ENCODE peak calls at places on chromosomes 5 and 9, in ten cellular contexts. J is tibial artery; I is left cardiac atrium; S is HS-27A; C is A549; A is activated CD4-positive, alpha-beta memory T cell treated with anti-CD3 and anti-CD28 coated beads, Interleukin-2, amount 10 ng/mL, durations not matched to agents 7 days and 5 days; K is RPMI7951; M is nucleus accumbens; H is GDM1; B is neural progenitor cell. X is an unnamed sample.

GRCh38 chr9:127779136-127779981 is 893 bp upstream of the SH2D3C start:
- DNase-seq in J (no peak), I (no peak), S (no peak), C (no peak), A (peak), K (no peak), M (no peak), H (peak), B (no peak), X (peak)

GRCh38 chr5:79983618-79984017 is 7.4 kb downstream of the MTX3 start:
- DNase-seq in J (no peak), I (no peak), S (no peak), C (no peak), A (no peak), K (no peak), M (no peak), H (peak), B (no peak), X (no peak)

GRCh38 chr9:22452415-22453010 is 5.9 kb downstream of the DMRTA1 start:
- DNase-seq in J (no peak), I (peak), S (no peak), C (peak), A (peak), K (peak), M (no peak), H (no peak), B (peak), X (no peak)

GRCh38 chr9:4328723-4329122 is 28.9 kb upstream of the GLIS3 start:
- DNase-seq in J (no peak), I (no peak), S (no peak), C (no peak), A (no peak), K (no peak), M (no peak), H (no peak), B (no peak), X (no peak)

GRCh38 chr9:32218100-32218767 is 166.2 kb upstream of the ACO1 start:
- DNase-seq in J (no peak), I (no peak), S (no peak), C (no peak), A (no peak), K (no peak), M (no peak), H (no peak), B (no peak), X (no peak)

GRCh38 chr5:76818844-76819831 is at the start of gene F2RL1:
- DNase-seq in J (peak), I (peak), S (no peak), C (peak), A (peak), K (peak), M (peak), H (no peak), B (peak), X (no peak)

GRCh38 chr9:36833954-36834353 is 200.1 kb downstream of the PAX5 start:
- DNase-seq in J (peak), I (peak), S (no peak), C (no peak), A (no peak), K (no peak), M (no peak), H (no peak), B (peak), X (no peak)

GRCh38 chr9:136321561-136321960 is 5.8 kb upstream of the GPSM1 start:
- DNase-seq in J (no peak), I (no peak), S (no peak), C (no peak), A (no peak), K (no peak), M (no peak), H (no peak), B (no peak), X (no peak)

GRCh38 chr5:19865336-19866087 is 122.5 kb downstream of the CDH18 start:
- DNase-seq in J (no peak), I (no peak), S (no peak), C (no peak), A (no peak), K (no peak), M (no peak), H (no peak), B (peak), X (no peak)

GRCh38 chr5:132475531-132475930 is 15.0 kb downstream of the IRF1 start:
- DNase-seq in J (peak), I (peak), S (no peak), C (no peak), A (no peak), K (peak), M (no peak), H (no peak), B (no peak), X (no peak)

GRCh38 chr5:36073595-36074216 is 7.0 kb upstream of the UGT3A2 start:
- DNase-seq in J (no peak), I (no peak), S (no peak), C (no peak), A (no peak), K (peak), M (no peak), H (peak), B (peak), X (no peak)

GRCh38 chr9:91503650-91504007 is 80.0 kb upstream of the NFIL3 start:
- DNase-seq in J (no peak), I (no peak), S (no peak), C (no peak), A (no peak), K (no peak), M (no peak), H (peak), B (no peak), X (no peak)

GRCh38 chr9:121670447-121670846 is 19.0 kb downstream of the DAB2IP start:
- DNase-seq in J (peak), I (peak), S (no peak), C (no peak), A (no peak), K (peak), M (no peak), H (no peak), B (no peak), X (peak)

GRCh38 chr5:51187953-51188591 is 195.2 kb upstream of the ISL1 start:
- DNase-seq in J (no peak), I (no peak), S (no peak), C (no peak), A (no peak), K (no peak), M (no peak), H (no peak), B (peak), X (no peak)

GRCh38 chr5:55823151-55823796 is 27.9 kb upstream of the IL31RA start:
- DNase-seq in J (no peak), I (no peak), S (no peak), C (no peak), A (no peak), K (no peak), M (no peak), H (no peak), B (no peak), X (no peak)

GRCh38 chr9:81789751-81790150 is 100.4 kb upstream of the TLE1 start:
- DNase-seq in J (no peak), I (no peak), S (no peak), C (no peak), A (no peak), K (no peak), M (no peak), H (no peak), B (no peak), X (no peak)

GRCh38 chr9:109274768-109275596 is 45.9 kb downstream of the EPB41L4B start:
- DNase-seq in J (no peak), I (peak), S (no peak), C (no peak), A (no peak), K (no peak), M (no peak), H (no peak), B (no peak), X (no peak)

GRCh38 chr9:79940919-79941318 is 369.2 kb downstream of the TLE4 start:
- DNase-seq in J (no peak), I (no peak), S (no peak), C (no peak), A (no peak), K (no peak), M (no peak), H (no peak), B (no peak), X (no peak)

GRCh38 chr5:57302164-57302563 is 128.3 kb downstream of the GPBP1 start:
- DNase-seq in J (no peak), I (no peak), S (peak), C (no peak), A (no peak), K (peak), M (no peak), H (no peak), B (no peak), X (no peak)

GRCh38 chr9:97689401-97689800 is 7.7 kb downstream of the XPA start:
- DNase-seq in J (no peak), I (no peak), S (no peak), C (no peak), A (no peak), K (no peak), M (no peak), H (no peak), B (no peak), X (no peak)

GRCh38 chr5:179619776-179620175 is 3.7 kb downstream of the HNRNPH1 start:
- DNase-seq in J (no peak), I (no peak), S (no peak), C (no peak), A (no peak), K (no peak), M (no peak), H (no peak), B (no peak), X (no peak)

GRCh38 chr9:121735065-121735791 is 83.8 kb downstream of the DAB2IP start:
- DNase-seq in J (no peak), I (no peak), S (no peak), C (peak), A (no peak), K (no peak), M (no peak), H (no peak), B (peak), X (peak)

GRCh38 chr9:20405086-20405485 is 217.2 kb downstream of the MLLT3 start:
- DNase-seq in J (no peak), I (no peak), S (no peak), C (no peak), A (no peak), K (no peak), M (no peak), H (no peak), B (no peak), X (no peak)

GRCh38 chr9:36995927-36996471 is 38.1 kb downstream of the PAX5 start:
- DNase-seq in J (no peak), I (peak), S (no peak), C (peak), A (peak), K (peak), M (no peak), H (peak), B (peak), X (peak)

GRCh38 chr5:9932770-9933169 is 302.6 kb upstream of the TAS2R1 start:
- DNase-seq in J (no peak), I (no peak), S (peak), C (no peak), A (no peak), K (peak), M (no peak), H (no peak), B (no peak), X (peak)

GRCh38 chr9:35696520-35697215 is 6.9 kb upstream of the TPM2 start:
- DNase-seq in J (peak), I (no peak), S (no peak), C (peak), A (peak), K (peak), M (no peak), H (peak), B (peak), X (no peak)

GRCh38 chr5:1899201-1899600 is 16.5 kb upstream of the IRX4 start:
- DNase-seq in J (no peak), I (no peak), S (no peak), C (no peak), A (no peak), K (no peak), M (no peak), H (no peak), B (no peak), X (no peak)

GRCh38 chr5:34484591-34485228 is 171.4 kb upstream of the RAI14 start:
- DNase-seq in J (no peak), I (no peak), S (no peak), C (no peak), A (no peak), K (no peak), M (no peak), H (no peak), B (no peak), X (no peak)

GRCh38 chr5:173434270-173434669 is 106.1 kb upstream of the STC2 start:
- DNase-seq in J (no peak), I (no peak), S (no peak), C (no peak), A (no peak), K (no peak), M (no peak), H (no peak), B (no peak), X (no peak)

GRCh38 chr9:17600962-17601593 is 22.2 kb downstream of the SH3GL2 start:
- DNase-seq in J (no peak), I (no peak), S (no peak), C (no peak), A (no peak), K (peak), M (no peak), H (no peak), B (no peak), X (no peak)

GRCh38 chr5:144205141-144205551 is 34.5 kb downstream of the KCTD16 start:
- DNase-seq in J (peak), I (peak), S (no peak), C (no peak), A (no peak), K (peak), M (no peak), H (no peak), B (peak), X (no peak)

GRCh38 chr5:136209346-136209910 is 16.5 kb upstream of the SMIM32 start:
- DNase-seq in J (no peak), I (no peak), S (no peak), C (no peak), A (no peak), K (peak), M (no peak), H (no peak), B (no peak), X (no peak)

GRCh38 chr5:54234304-54234938 is 76.0 kb downstream of the ARL15 start:
- DNase-seq in J (no peak), I (no peak), S (no peak), C (peak), A (no peak), K (peak), M (no peak), H (peak), B (peak), X (peak)

GRCh38 chr9:14097215-14097614 is 216.7 kb downstream of the NFIB start:
- DNase-seq in J (no peak), I (no peak), S (no peak), C (no peak), A (no peak), K (peak), M (no peak), H (no peak), B (no peak), X (no peak)

GRCh38 chr5:83025690-83026472 is 51.3 kb downstream of the TMEM167A start:
- DNase-seq in J (no peak), I (no peak), S (no peak), C (no peak), A (no peak), K (no peak), M (no peak), H (no peak), B (no peak), X (no peak)

GRCh38 chr9:96122756-96123155 is 179.2 kb downstream of the HSD17B3 start:
- DNase-seq in J (no peak), I (no peak), S (no peak), C (no peak), A (no peak), K (peak), M (no peak), H (no peak), B (no peak), X (peak)

GRCh38 chr5:172973931-172974330 is 9.6 kb upstream of the ATP6V0E1 start:
- DNase-seq in J (no peak), I (no peak), S (no peak), C (no peak), A (no peak), K (no peak), M (no peak), H (no peak), B (no peak), X (no peak)

GRCh38 chr5:74040065-74040551 is 414.1 kb downstream of the ARHGEF28 start:
- DNase-seq in J (no peak), I (peak), S (peak), C (no peak), A (no peak), K (peak), M (no peak), H (no peak), B (no peak), X (no peak)

GRCh38 chr9:123678038-123678877 is 251.7 kb downstream of the DENND1A start:
- DNase-seq in J (no peak), I (no peak), S (no peak), C (no peak), A (no peak), K (no peak), M (no peak), H (no peak), B (no peak), X (no peak)

GRCh38 chr5:145681686-145682085 is 153.5 kb downstream of the PRELID2 start:
- DNase-seq in J (no peak), I (peak), S (peak), C (peak), A (peak), K (peak), M (no peak), H (peak), B (peak), X (peak)